ENCODE peak calls at places on chromosomes 6 and 20, in ten cellular contexts. Z is HuH-7; X is Calu3; I is anterior cingulate cortex; H is HS-5; C is upper lobe of right lung; Q is psoas muscle; N is Ammon's horn; R is CD4-positive, alpha-beta T cell; M is Peyer's patch. A is an unnamed sample.
A peak's percentile ranks its signal among the peaks of the same experiment; 100 is the strongest.

GRCh38 chr20:59403261-59403961 is 103.0 kb downstream of the EDN3 start:
- DNase-seq in N (peak; percentile 59), Q (peak; percentile 45), X (peak; percentile 77), M (peak; percentile 40), I (peak; percentile 23), R (peak; percentile 62), C (peak; percentile 73), Z (peak; percentile 82), H (no peak), A (peak; percentile 82)

GRCh38 chr6:28446818-28447511 is 3.7 kb upstream of the ZSCAN23 start:
- DNase-seq in H (no peak), N (peak; percentile 11), C (no peak), R (no peak), Z (peak; percentile 13), I (peak; percentile 5), M (no peak), Q (no peak), X (no peak), A (no peak)

GRCh38 chr6:45741437-45742166 is 274.1 kb downstream of the CLIC5 start:
- DNase-seq in X (no peak), C (no peak), N (peak; percentile 66), R (no peak), Q (no peak), Z (no peak), M (peak; percentile 49), I (peak; percentile 35), H (no peak), A (no peak)

GRCh38 chr20:41214202-41214601 is 76.9 kb downstream of the PLCG1 start:
- DNase-seq in C (no peak), N (no peak), I (no peak), M (no peak), Q (no peak), X (no peak), Z (no peak), H (no peak), R (no peak), A (no peak)

GRCh38 chr20:36201198-36201597 is 35.1 kb upstream of the AAR2 start:
- DNase-seq in H (no peak), C (no peak), M (no peak), R (no peak), I (no peak), N (no peak), X (no peak), Z (no peak), Q (no peak), A (no peak)

GRCh38 chr20:20003088-20003954 is 13.8 kb upstream of the NAA20 start:
- DNase-seq in C (no peak), H (no peak), N (peak; percentile 70), X (no peak), Q (peak; percentile 38), R (no peak), M (no peak), I (peak; percentile 72), Z (no peak), A (no peak)

GRCh38 chr6:134097114-134097707 is 44.8 kb upstream of the SLC2A12 start:
- DNase-seq in Q (peak; percentile 20), M (peak; percentile 43), I (no peak), R (peak; percentile 55), Z (peak; percentile 61), H (peak; percentile 51), N (peak; percentile 88), X (peak; percentile 74), C (no peak), A (peak; percentile 54)

GRCh38 chr6:113306552-113307145 is 550.5 kb upstream of the MARCKS start:
- DNase-seq in H (no peak), N (peak; percentile 39), R (peak; percentile 8), M (peak; percentile 76), X (peak; percentile 81), I (no peak), Q (peak; percentile 44), C (peak; percentile 68), Z (peak; percentile 26), A (no peak)

GRCh38 chr6:113142775-113143174 is 714.4 kb upstream of the MARCKS start:
- DNase-seq in H (no peak), Z (no peak), C (no peak), N (no peak), I (no peak), X (no peak), Q (no peak), R (no peak), M (no peak), A (no peak)

GRCh38 chr6:72386324-72386723 is 235.5 kb upstream of the KCNQ5 start:
- DNase-seq in Q (no peak), Z (no peak), C (no peak), H (no peak), R (no peak), M (no peak), N (no peak), I (no peak), X (no peak), A (no peak)

GRCh38 chr6:24636681-24637080 is 9.3 kb downstream of the KIAA0319 start:
- DNase-seq in C (no peak), Z (no peak), X (no peak), R (no peak), H (no peak), M (no peak), I (no peak), Q (no peak), N (no peak), A (no peak)

GRCh38 chr20:44621939-44622338 is 29.6 kb downstream of the ADA start:
- DNase-seq in M (no peak), N (no peak), C (no peak), R (no peak), I (no peak), Z (no peak), X (no peak), H (no peak), Q (no peak), A (no peak)

GRCh38 chr6:32189742-32190053 is 304 bp downstream of the PBX2 start:
- DNase-seq in Z (no peak), H (no peak), C (no peak), N (no peak), M (no peak), R (no peak), I (no peak), X (no peak), Q (peak; percentile 52), A (no peak)

GRCh38 chr20:46126440-46127056 is 8.4 kb downstream of the CD40 start:
- DNase-seq in M (no peak), X (no peak), C (no peak), N (no peak), I (no peak), Z (no peak), Q (no peak), H (no peak), R (no peak), A (no peak)

GRCh38 chr6:53476979-53477378 is 67.9 kb downstream of the GCLC start:
- DNase-seq in I (no peak), Q (no peak), X (no peak), N (no peak), C (no peak), M (no peak), H (no peak), R (no peak), Z (no peak), A (no peak)

GRCh38 chr6:134007077-134007476 is 45.3 kb downstream of the SLC2A12 start:
- DNase-seq in I (no peak), H (no peak), X (peak; percentile 87), Q (no peak), R (no peak), Z (no peak), N (no peak), C (peak; percentile 79), M (no peak), A (no peak)